ENCODE peak calls at places on chromosomes 16 and 17, in four cellular contexts. U is HCT116, I is K562, O is H1. M is an unnamed sample.

GRCh38 chr17:16495980-16496819 is 4.2 kb upstream of the LRRC75A start:
- DNase-seq in U (no peak), I (no peak), O (no peak), M (no peak)

GRCh38 chr17:49224198-49224996 is 6.2 kb downstream of the PHOSPHO1 start:
- DNase-seq in U (no peak), I (no peak), O (no peak), M (no peak)

GRCh38 chr17:283911-284675 is 68.5 kb downstream of the RPH3AL start:
- DNase-seq in U (no peak), I (no peak), O (no peak), M (no peak)

GRCh38 chr16:4411684-4412083 is 4.7 kb downstream of the CORO7 start:
- DNase-seq in U (no peak), I (no peak), O (no peak), M (no peak)

GRCh38 chr17:66667491-66668030 is 167.4 kb upstream of the CACNG5 start:
- DNase-seq in U (no peak), I (peak), O (no peak), M (no peak)

GRCh38 chr16:69328854-69329316 is 1.5 kb downstream of the PDF start:
- DNase-seq in U (no peak), I (no peak), O (no peak), M (no peak)

GRCh38 chr16:71721066-71721740 is 3.3 kb downstream of the PHLPP2 start:
- DNase-seq in U (no peak), I (no peak), O (no peak), M (no peak)

GRCh38 chr17:9239821-9240658 is 218.7 kb downstream of the NTN1 start:
- DNase-seq in U (peak), I (peak), O (no peak), M (no peak)

GRCh38 chr16:69072640-69072974 is 32.8 kb upstream of the HAS3 start:
- DNase-seq in U (no peak), I (no peak), O (no peak), M (no peak)

GRCh38 chr17:80829166-80829813 is 162.4 kb upstream of the CHMP6 start:
- DNase-seq in U (no peak), I (no peak), O (no peak), M (no peak)

GRCh38 chr17:11705111-11705510 is 106.8 kb downstream of the DNAH9 start:
- DNase-seq in U (no peak), I (no peak), O (no peak), M (peak)

GRCh38 chr16:51916814-51917213 is 630.1 kb downstream of the TOX3 start:
- DNase-seq in U (no peak), I (no peak), O (no peak), M (no peak)

GRCh38 chr17:36879599-36880255 is 57.5 kb upstream of the LHX1 start:
- DNase-seq in U (no peak), I (no peak), O (no peak), M (no peak)

GRCh38 chr17:14805348-14805747 is 459.8 kb downstream of the PMP22 start:
- DNase-seq in U (no peak), I (no peak), O (no peak), M (peak)

DNA sequence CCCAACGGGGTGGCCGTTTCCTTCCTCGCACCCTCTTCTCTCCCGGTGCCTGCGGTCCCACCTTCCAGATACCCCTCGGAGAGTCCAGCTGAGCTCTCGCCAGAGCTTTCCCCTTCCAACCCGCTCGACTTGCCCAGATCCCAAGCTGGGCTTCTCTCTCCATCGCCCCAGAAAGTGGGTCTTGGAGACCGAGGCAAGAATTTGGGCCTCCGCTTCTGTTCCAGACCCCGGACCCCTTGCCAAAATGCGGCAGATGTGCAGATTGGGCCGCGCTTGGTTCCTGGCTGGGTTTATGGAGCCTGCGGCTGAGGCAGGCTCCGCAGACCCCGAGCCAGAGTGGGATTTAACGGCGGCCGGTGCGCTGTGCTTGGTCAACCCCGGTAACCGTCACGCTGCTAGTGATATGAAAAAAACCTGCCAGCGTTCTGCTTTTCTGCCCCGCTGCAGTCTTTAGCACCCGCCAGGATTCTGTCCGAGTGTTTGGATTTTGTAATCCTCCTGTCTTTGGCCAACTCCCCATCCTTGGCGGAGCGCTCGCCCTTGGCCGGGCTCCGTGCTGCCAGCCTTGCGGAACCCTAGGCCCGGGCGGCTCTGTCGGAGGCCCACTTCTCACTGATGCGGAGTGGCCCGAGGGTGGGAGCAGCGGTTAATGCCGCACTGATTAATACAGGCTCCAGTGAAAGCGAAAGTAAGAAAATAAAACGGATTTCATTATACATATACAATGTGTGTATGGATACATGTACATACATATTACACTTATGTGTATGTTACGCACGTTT is 754 bp upstream of the SLFN11 start:
- DNase-seq in U (no peak), I (no peak), O (no peak), M (no peak)
- TF ChIP-seq FOSL1 in U (no peak), I (no peak), O (no peak), M (no peak)

DNA sequence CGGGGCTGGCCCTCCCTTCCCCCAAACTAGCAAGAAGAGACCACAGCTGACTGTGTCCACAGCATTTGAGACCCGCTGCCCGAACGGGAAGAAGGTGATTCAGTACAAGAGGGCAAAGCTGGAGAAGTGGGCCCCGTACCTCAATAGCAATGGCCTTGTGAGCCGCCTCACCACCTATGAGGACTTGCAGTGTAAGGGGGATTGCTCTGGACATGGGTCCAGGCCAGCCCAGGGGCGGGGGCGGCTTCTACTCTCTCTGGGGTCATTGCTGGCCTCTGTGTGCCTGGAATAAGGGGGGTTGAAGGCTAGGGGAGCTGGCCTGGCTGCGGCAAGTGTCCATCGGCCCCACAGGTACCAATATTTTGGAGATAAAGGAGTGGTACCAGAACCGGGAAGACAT is 12.9 kb upstream of the KATNB1 start:
- DNase-seq in U (no peak), I (no peak), O (no peak), M (no peak)
- TF ChIP-seq FOSL1 in U (no peak), I (no peak), O (no peak), M (no peak)

GRCh38 chr17:51434434-51435170 is 174.3 kb downstream of the UTP18 start:
- DNase-seq in U (peak), I (no peak), O (no peak), M (no peak)
- TF ChIP-seq FOSL1 in U (peak), I (peak), O (no peak), M (no peak)

GRCh38 chr16:83769397-83770008 is 38.3 kb upstream of the HSBP1 start:
- DNase-seq in U (no peak), I (no peak), O (no peak), M (no peak)
- TF ChIP-seq FOSL1 in U (no peak), I (no peak), O (no peak), M (no peak)

GRCh38 chr16:11307639-11308492 is 26.7 kb upstream of the PRM1 start:
- DNase-seq in U (no peak), I (no peak), O (no peak), M (no peak)

GRCh38 chr16:11310634-11310977 is 29.5 kb upstream of the PRM1 start:
- DNase-seq in U (no peak), I (no peak), O (no peak), M (no peak)

GRCh38 chr16:11306997-11307638 is 26.0 kb upstream of the PRM1 start:
- DNase-seq in U (no peak), I (no peak), O (no peak), M (peak)

GRCh38 chr16:11309895-11310633 is 28.9 kb upstream of the PRM1 start:
- DNase-seq in U (no peak), I (no peak), O (no peak), M (peak)

GRCh38 chr16:11308493-11309283 is 27.6 kb upstream of the PRM1 start:
- DNase-seq in U (no peak), I (no peak), O (no peak), M (peak)
- TF ChIP-seq FOSL1 in U (no peak), I (no peak), O (no peak), M (no peak)

GRCh38 chr16:17470002-17470870 is 524 bp downstream of the XYLT1 start:
- DNase-seq in U (no peak), I (no peak), O (no peak), M (no peak)
- TF ChIP-seq FOSL1 in U (no peak), I (no peak), O (no peak), M (no peak)